ENCODE peak calls at places on chromosomes 13 and 19, in nine cellular contexts. One of them, this sample, is unnamed.

GRCh38 chr13:34357435-34358232 is 539.7 kb downstream of the RFC3 start:
- DNase-seq in choroid plexus epithelial cell: peak; percentile 69
- DNase-seq in fibroblast of the aortic adventitia: peak; percentile 75
- DNase-seq in breast epithelium: no peak
- DNase-seq in AG20443: peak; percentile 81
- DNase-seq in IMR-90: peak; percentile 79
- DNase-seq in KBM-7: peak; percentile 2
- DNase-seq in EH: peak; percentile 90
- DNase-seq in naive B cell: no peak
- DNase-seq in this sample: peak; percentile 85

GRCh38 chr13:113445791-113446487 is 7.3 kb downstream of the ADPRHL1 start:
- DNase-seq in choroid plexus epithelial cell: peak; percentile 68
- DNase-seq in fibroblast of the aortic adventitia: no peak
- DNase-seq in breast epithelium: no peak
- DNase-seq in AG20443: no peak
- DNase-seq in IMR-90: no peak
- DNase-seq in KBM-7: no peak
- DNase-seq in EH: no peak
- DNase-seq in naive B cell: peak; percentile 15
- DNase-seq in this sample: no peak

GRCh38 chr13:107824636-107825035 is 390.7 kb downstream of the LIG4 start:
- DNase-seq in choroid plexus epithelial cell: no peak
- DNase-seq in fibroblast of the aortic adventitia: no peak
- DNase-seq in breast epithelium: no peak
- DNase-seq in AG20443: no peak
- DNase-seq in IMR-90: no peak
- DNase-seq in KBM-7: no peak
- DNase-seq in EH: no peak
- DNase-seq in naive B cell: no peak
- DNase-seq in this sample: no peak

GRCh38 chr13:20997301-20998061 is 63.9 kb downstream of the LATS2 start:
- DNase-seq in choroid plexus epithelial cell: peak; percentile 91
- DNase-seq in fibroblast of the aortic adventitia: peak; percentile 97
- DNase-seq in breast epithelium: no peak
- DNase-seq in AG20443: peak; percentile 91
- DNase-seq in IMR-90: peak; percentile 98
- DNase-seq in KBM-7: no peak
- DNase-seq in EH: peak; percentile 99
- DNase-seq in naive B cell: no peak
- DNase-seq in this sample: peak; percentile 96

GRCh38 chr13:34361528-34361927 is 543.6 kb downstream of the RFC3 start:
- DNase-seq in choroid plexus epithelial cell: no peak
- DNase-seq in fibroblast of the aortic adventitia: peak; percentile 38
- DNase-seq in breast epithelium: no peak
- DNase-seq in AG20443: peak; percentile 28
- DNase-seq in IMR-90: no peak
- DNase-seq in KBM-7: no peak
- DNase-seq in EH: peak; percentile 92
- DNase-seq in naive B cell: no peak
- DNase-seq in this sample: no peak

GRCh38 chr13:29589234-29589633 is 6.3 kb downstream of the SLC7A1 start:
- DNase-seq in choroid plexus epithelial cell: peak; percentile 62
- DNase-seq in fibroblast of the aortic adventitia: no peak
- DNase-seq in breast epithelium: no peak
- DNase-seq in AG20443: peak; percentile 52
- DNase-seq in IMR-90: peak; percentile 63
- DNase-seq in KBM-7: no peak
- DNase-seq in EH: peak; percentile 67
- DNase-seq in naive B cell: no peak
- DNase-seq in this sample: no peak

GRCh38 chr19:7679017-7679720 is 1.5 kb upstream of the TRAPPC5 start:
- DNase-seq in choroid plexus epithelial cell: no peak
- DNase-seq in fibroblast of the aortic adventitia: no peak
- DNase-seq in breast epithelium: no peak
- DNase-seq in AG20443: no peak
- DNase-seq in IMR-90: no peak
- DNase-seq in KBM-7: peak; percentile 20
- DNase-seq in EH: peak; percentile 8
- DNase-seq in naive B cell: peak; percentile 81
- DNase-seq in this sample: no peak

GRCh38 chr13:41059466-41059865 is 1.8 kb upstream of the WBP4 start:
- DNase-seq in choroid plexus epithelial cell: peak; percentile 31
- DNase-seq in fibroblast of the aortic adventitia: peak; percentile 28
- DNase-seq in breast epithelium: no peak
- DNase-seq in AG20443: peak; percentile 9
- DNase-seq in IMR-90: peak; percentile 11
- DNase-seq in KBM-7: no peak
- DNase-seq in EH: peak; percentile 21
- DNase-seq in naive B cell: no peak
- DNase-seq in this sample: peak; percentile 10

GRCh38 chr13:52159159-52159982 is at the start of gene NEK3:
- DNase-seq in choroid plexus epithelial cell: peak; percentile 71
- DNase-seq in fibroblast of the aortic adventitia: peak; percentile 60
- DNase-seq in breast epithelium: peak; percentile 30
- DNase-seq in AG20443: peak; percentile 91
- DNase-seq in IMR-90: peak; percentile 56
- DNase-seq in KBM-7: peak; percentile 79
- DNase-seq in EH: peak; percentile 61
- DNase-seq in naive B cell: peak; percentile 57
- DNase-seq in this sample: peak; percentile 72

GRCh38 chr13:102913924-102914628 is 68.2 kb downstream of the ERCC5 start:
- DNase-seq in choroid plexus epithelial cell: peak; percentile 30
- DNase-seq in fibroblast of the aortic adventitia: peak; percentile 30
- DNase-seq in breast epithelium: peak; percentile 47
- DNase-seq in AG20443: peak; percentile 15
- DNase-seq in IMR-90: peak; percentile 16
- DNase-seq in KBM-7: no peak
- DNase-seq in EH: peak; percentile 27
- DNase-seq in naive B cell: no peak
- DNase-seq in this sample: peak; percentile 67

GRCh38 chr13:64446372-64446771 is 2783.8 kb downstream of the PCDH9 start:
- DNase-seq in choroid plexus epithelial cell: peak; percentile 65
- DNase-seq in fibroblast of the aortic adventitia: no peak
- DNase-seq in breast epithelium: no peak
- DNase-seq in AG20443: peak; percentile 6
- DNase-seq in IMR-90: no peak
- DNase-seq in KBM-7: peak; percentile 9
- DNase-seq in EH: peak; percentile 27
- DNase-seq in naive B cell: no peak
- DNase-seq in this sample: peak; percentile 35

GRCh38 chr19:11769995-11770394 is 3.2 kb downstream of the ZNF441 start:
- DNase-seq in choroid plexus epithelial cell: no peak
- DNase-seq in fibroblast of the aortic adventitia: no peak
- DNase-seq in breast epithelium: no peak
- DNase-seq in AG20443: no peak
- DNase-seq in IMR-90: no peak
- DNase-seq in KBM-7: peak; percentile 57
- DNase-seq in EH: no peak
- DNase-seq in naive B cell: no peak
- DNase-seq in this sample: no peak

GRCh38 chr19:19527371-19527656 is 1.4 kb upstream of the YJEFN3 start:
- DNase-seq in choroid plexus epithelial cell: no peak
- DNase-seq in fibroblast of the aortic adventitia: no peak
- DNase-seq in breast epithelium: no peak
- DNase-seq in AG20443: no peak
- DNase-seq in IMR-90: no peak
- DNase-seq in KBM-7: no peak
- DNase-seq in EH: no peak
- DNase-seq in naive B cell: no peak
- DNase-seq in this sample: no peak

GRCh38 chr13:49532593-49532992 is 36.8 kb downstream of the PHF11 start:
- DNase-seq in choroid plexus epithelial cell: no peak
- DNase-seq in fibroblast of the aortic adventitia: no peak
- DNase-seq in breast epithelium: no peak
- DNase-seq in AG20443: no peak
- DNase-seq in IMR-90: no peak
- DNase-seq in KBM-7: no peak
- DNase-seq in EH: no peak
- DNase-seq in naive B cell: no peak
- DNase-seq in this sample: no peak

GRCh38 chr19:10868872-10869547 is 2.3 kb upstream of the CARM1 start:
- DNase-seq in choroid plexus epithelial cell: no peak
- DNase-seq in fibroblast of the aortic adventitia: no peak
- DNase-seq in breast epithelium: no peak
- DNase-seq in AG20443: no peak
- DNase-seq in IMR-90: no peak
- DNase-seq in KBM-7: no peak
- DNase-seq in EH: no peak
- DNase-seq in naive B cell: no peak
- DNase-seq in this sample: no peak

GRCh38 chr19:6753178-6754031 is 13.8 kb downstream of the SH2D3A start:
- DNase-seq in choroid plexus epithelial cell: peak; percentile 72
- DNase-seq in fibroblast of the aortic adventitia: peak; percentile 54
- DNase-seq in breast epithelium: no peak
- DNase-seq in AG20443: peak; percentile 92
- DNase-seq in IMR-90: peak; percentile 15
- DNase-seq in KBM-7: peak; percentile 94
- DNase-seq in EH: peak; percentile 77
- DNase-seq in naive B cell: peak; percentile 81
- DNase-seq in this sample: peak; percentile 76

GRCh38 chr13:38537026-38537425 is 149.9 kb upstream of the FREM2 start:
- DNase-seq in choroid plexus epithelial cell: no peak
- DNase-seq in fibroblast of the aortic adventitia: no peak
- DNase-seq in breast epithelium: no peak
- DNase-seq in AG20443: no peak
- DNase-seq in IMR-90: no peak
- DNase-seq in KBM-7: no peak
- DNase-seq in EH: no peak
- DNase-seq in naive B cell: no peak
- DNase-seq in this sample: no peak

GRCh38 chr13:82822935-82823334 is 1059.3 kb downstream of the SLITRK1 start:
- DNase-seq in choroid plexus epithelial cell: no peak
- DNase-seq in fibroblast of the aortic adventitia: no peak
- DNase-seq in breast epithelium: no peak
- DNase-seq in AG20443: no peak
- DNase-seq in IMR-90: no peak
- DNase-seq in KBM-7: no peak
- DNase-seq in EH: no peak
- DNase-seq in naive B cell: no peak
- DNase-seq in this sample: no peak

GRCh38 chr13:73189766-73190165 is 131.0 kb downstream of the KLF5 start:
- DNase-seq in choroid plexus epithelial cell: no peak
- DNase-seq in fibroblast of the aortic adventitia: no peak
- DNase-seq in breast epithelium: no peak
- DNase-seq in AG20443: no peak
- DNase-seq in IMR-90: no peak
- DNase-seq in KBM-7: no peak
- DNase-seq in EH: no peak
- DNase-seq in naive B cell: no peak
- DNase-seq in this sample: no peak

GRCh38 chr13:100209857-100210580 is 121.1 kb downstream of the PCCA start:
- DNase-seq in choroid plexus epithelial cell: peak; percentile 47
- DNase-seq in fibroblast of the aortic adventitia: peak; percentile 84
- DNase-seq in breast epithelium: no peak
- DNase-seq in AG20443: peak; percentile 40
- DNase-seq in IMR-90: peak; percentile 82
- DNase-seq in KBM-7: no peak
- DNase-seq in EH: peak; percentile 88
- DNase-seq in naive B cell: no peak
- DNase-seq in this sample: peak; percentile 56

GRCh38 chr19:56538254-56538760 is 441 bp upstream of the ZFP28 start:
- DNase-seq in choroid plexus epithelial cell: peak; percentile 94
- DNase-seq in fibroblast of the aortic adventitia: peak; percentile 86
- DNase-seq in breast epithelium: peak; percentile 87
- DNase-seq in AG20443: peak; percentile 99
- DNase-seq in IMR-90: peak; percentile 85
- DNase-seq in KBM-7: peak; percentile 95
- DNase-seq in EH: peak; percentile 90
- DNase-seq in naive B cell: peak; percentile 94
- DNase-seq in this sample: peak; percentile 93

GRCh38 chr19:28737021-28737525 is 475.9 kb downstream of the UQCRFS1 start:
- DNase-seq in choroid plexus epithelial cell: peak; percentile 70
- DNase-seq in fibroblast of the aortic adventitia: peak; percentile 79
- DNase-seq in breast epithelium: no peak
- DNase-seq in AG20443: peak; percentile 70
- DNase-seq in IMR-90: peak; percentile 44
- DNase-seq in KBM-7: peak; percentile 64
- DNase-seq in EH: peak; percentile 64
- DNase-seq in naive B cell: no peak
- DNase-seq in this sample: peak; percentile 76

GRCh38 chr19:604355-604754 is 14.7 kb downstream of the HCN2 start:
- DNase-seq in choroid plexus epithelial cell: no peak
- DNase-seq in fibroblast of the aortic adventitia: no peak
- DNase-seq in breast epithelium: no peak
- DNase-seq in AG20443: no peak
- DNase-seq in IMR-90: no peak
- DNase-seq in KBM-7: no peak
- DNase-seq in EH: no peak
- DNase-seq in naive B cell: no peak
- DNase-seq in this sample: peak; percentile 17

GRCh38 chr19:32669205-32669785 is 5.7 kb downstream of the ANKRD27 start:
- DNase-seq in choroid plexus epithelial cell: no peak
- DNase-seq in fibroblast of the aortic adventitia: no peak
- DNase-seq in breast epithelium: no peak
- DNase-seq in AG20443: no peak
- DNase-seq in IMR-90: no peak
- DNase-seq in KBM-7: no peak
- DNase-seq in EH: no peak
- DNase-seq in naive B cell: no peak
- DNase-seq in this sample: no peak

GRCh38 chr13:93577105-93577504 is 350.5 kb downstream of the GPC6 start:
- DNase-seq in choroid plexus epithelial cell: no peak
- DNase-seq in fibroblast of the aortic adventitia: no peak
- DNase-seq in breast epithelium: no peak
- DNase-seq in AG20443: no peak
- DNase-seq in IMR-90: no peak
- DNase-seq in KBM-7: peak; percentile 55
- DNase-seq in EH: no peak
- DNase-seq in naive B cell: no peak
- DNase-seq in this sample: no peak

GRCh38 chr13:75675421-75675820 is 39.3 kb downstream of the LMO7 start:
- DNase-seq in choroid plexus epithelial cell: peak; percentile 63
- DNase-seq in fibroblast of the aortic adventitia: peak; percentile 48
- DNase-seq in breast epithelium: no peak
- DNase-seq in AG20443: no peak
- DNase-seq in IMR-90: peak; percentile 31
- DNase-seq in KBM-7: no peak
- DNase-seq in EH: peak; percentile 67
- DNase-seq in naive B cell: no peak
- DNase-seq in this sample: peak; percentile 20

GRCh38 chr19:409515-410242 is 732 bp upstream of the C2CD4C start:
- DNase-seq in choroid plexus epithelial cell: peak; percentile 4
- DNase-seq in fibroblast of the aortic adventitia: no peak
- DNase-seq in breast epithelium: no peak
- DNase-seq in AG20443: no peak
- DNase-seq in IMR-90: no peak
- DNase-seq in KBM-7: peak; percentile 21
- DNase-seq in EH: no peak
- DNase-seq in naive B cell: no peak
- DNase-seq in this sample: no peak

GRCh38 chr13:93172109-93172508 is 54.5 kb upstream of the GPC6 start:
- DNase-seq in choroid plexus epithelial cell: no peak
- DNase-seq in fibroblast of the aortic adventitia: no peak
- DNase-seq in breast epithelium: no peak
- DNase-seq in AG20443: no peak
- DNase-seq in IMR-90: no peak
- DNase-seq in KBM-7: peak; percentile 15
- DNase-seq in EH: peak; percentile 9
- DNase-seq in naive B cell: no peak
- DNase-seq in this sample: no peak

GRCh38 chr13:79671420-79671819 is 190.5 kb downstream of the NDFIP2 start:
- DNase-seq in choroid plexus epithelial cell: no peak
- DNase-seq in fibroblast of the aortic adventitia: no peak
- DNase-seq in breast epithelium: no peak
- DNase-seq in AG20443: no peak
- DNase-seq in IMR-90: no peak
- DNase-seq in KBM-7: no peak
- DNase-seq in EH: no peak
- DNase-seq in naive B cell: no peak
- DNase-seq in this sample: no peak